ENCODE peak calls at places on chromosomes 16 and 17, in four cellular contexts. Z is activated CD4-positive, CD25-positive, alpha-beta regulatory T cell; L is NCI-H82; Y is EL. D is an unnamed sample.

GRCh38 chr17:78785011-78785662 is 3.1 kb upstream of the CYTH1 start:
- DNase-seq in L (peak), Y (no peak), Z (no peak), D (no peak)

GRCh38 chr16:56348168-56349085 is 76.9 kb downstream of the AMFR start:
- DNase-seq in L (no peak), Z (no peak), Y (peak), D (no peak)

GRCh38 chr16:11251525-11252481 is 4.2 kb downstream of the SOCS1 start:
- DNase-seq in Z (peak), L (no peak), Y (no peak), D (peak)

GRCh38 chr17:40319651-40320550 is 10.9 kb downstream of the RARA start:
- DNase-seq in Z (no peak), L (no peak), Y (no peak), D (no peak)

GRCh38 chr17:77753246-77753645 is 205.3 kb upstream of the TNRC6C start:
- DNase-seq in Z (no peak), L (no peak), Y (no peak), D (no peak)

GRCh38 chr16:89359296-89360147 is 130.8 kb downstream of the ANKRD11 start:
- DNase-seq in Z (no peak), L (peak), Y (no peak), D (no peak)

GRCh38 chr17:78101542-78101941 is 27.0 kb downstream of the TMC6 start:
- DNase-seq in Y (no peak), Z (no peak), L (no peak), D (no peak)

GRCh38 chr16:68005786-68006286 is 6.6 kb upstream of the DPEP2 start:
- DNase-seq in L (no peak), Y (no peak), Z (no peak), D (no peak)

GRCh38 chr16:627458-628239 is 3.1 kb upstream of the WFIKKN1 start:
- DNase-seq in Y (no peak), L (no peak), Z (no peak), D (no peak)

GRCh38 chr17:66431080-66431795 is 128.8 kb downstream of the PRKCA start:
- DNase-seq in Y (peak), L (no peak), Z (no peak), D (peak)

GRCh38 chr16:19691161-19691850 is 26.7 kb downstream of the KNOP1 start:
- DNase-seq in L (no peak), Z (no peak), Y (peak), D (no peak)

GRCh38 chr17:18031955-18032354 is 7.0 kb downstream of the ATPAF2 start:
- DNase-seq in L (no peak), Y (peak), Z (no peak), D (no peak)

D was measured in AG08395.